ENCODE peak calls at places on chromosomes 12 and 14, in ten cellular contexts. K is HFF-Myc, H is psoas muscle, S is fibroblast of the aortic adventitia, M is A673, Q is endothelial cell of umbilical vein, Z is NB4, J is prostate gland, U is fibroblast of lung, F is mesothelial cell of epicardium. D is an unnamed sample.

GRCh38 chr12:26648584-26648983 is 184.4 kb downstream of the ITPR2 start:
- DNase-seq in K (peak; percentile 62), H (no peak), S (peak; percentile 96), M (no peak), Q (peak; percentile 90), Z (no peak), J (no peak), U (peak; percentile 78), F (no peak), D (no peak)

GRCh38 chr12:116934908-116935698 is 24.4 kb downstream of the FBXW8 start:
- DNase-seq in K (no peak), H (no peak), S (no peak), M (no peak), Q (peak; percentile 47), Z (no peak), J (no peak), U (no peak), F (no peak), D (no peak)

GRCh38 chr12:662541-663292 is 528 bp downstream of the NINJ2 start:
- DNase-seq in K (no peak), H (no peak), S (peak; percentile 45), M (no peak), Q (no peak), Z (peak; percentile 69), J (no peak), U (no peak), F (no peak), D (no peak)

GRCh38 chr12:85329913-85330312 is 49.9 kb downstream of the ALX1 start:
- DNase-seq in K (no peak), H (no peak), S (no peak), M (no peak), Q (no peak), Z (no peak), J (no peak), U (no peak), F (no peak), D (no peak)

GRCh38 chr14:64945431-64945830 is 2.9 kb upstream of the GPX2 start:
- DNase-seq in K (no peak), H (no peak), S (no peak), M (no peak), Q (no peak), Z (no peak), J (no peak), U (no peak), F (no peak), D (no peak)

GRCh38 chr12:45355750-45356149 is 139.9 kb downstream of the ANO6 start:
- DNase-seq in K (no peak), H (no peak), S (no peak), M (no peak), Q (no peak), Z (no peak), J (no peak), U (no peak), F (no peak), D (no peak)

GRCh38 chr14:99560946-99561683 is 42.9 kb downstream of the CCDC85C start:
- DNase-seq in K (no peak), H (no peak), S (no peak), M (no peak), Q (no peak), Z (peak; percentile 18), J (peak; percentile 85), U (no peak), F (no peak), D (no peak)

GRCh38 chr14:75812592-75812991 is 151.5 kb downstream of the TTLL5 start:
- DNase-seq in K (no peak), H (no peak), S (no peak), M (no peak), Q (no peak), Z (no peak), J (no peak), U (no peak), F (no peak), D (no peak)

GRCh38 chr14:61140271-61140670 is 140.9 kb downstream of the TMEM30B start:
- DNase-seq in K (no peak), H (no peak), S (peak; percentile 36), M (no peak), Q (no peak), Z (no peak), J (no peak), U (no peak), F (no peak), D (no peak)

GRCh38 chr12:117967043-117967442 is 1.7 kb downstream of the KSR2 start:
- DNase-seq in K (no peak), H (no peak), S (no peak), M (no peak), Q (no peak), Z (no peak), J (no peak), U (no peak), F (no peak), D (no peak)

GRCh38 chr12:5456906-5457305 is 25.0 kb downstream of the NTF3 start:
- DNase-seq in K (no peak), H (no peak), S (peak; percentile 32), M (peak; percentile 47), Q (peak; percentile 67), Z (peak; percentile 8), J (no peak), U (no peak), F (no peak), D (no peak)

GRCh38 chr14:30115756-30116155 is 188.1 kb upstream of the PRKD1 start:
- DNase-seq in K (no peak), H (no peak), S (no peak), M (no peak), Q (no peak), Z (no peak), J (no peak), U (no peak), F (no peak), D (no peak)

GRCh38 chr14:51014086-51014485 is 69.8 kb upstream of the PYGL start:
- DNase-seq in K (peak; percentile 19), H (no peak), S (peak; percentile 96), M (peak; percentile 62), Q (no peak), Z (no peak), J (no peak), U (peak; percentile 87), F (no peak), D (no peak)

GRCh38 chr12:88579572-88579940 is 715 bp downstream of the KITLG start:
- DNase-seq in K (no peak), H (peak; percentile 62), S (no peak), M (peak; percentile 52), Q (no peak), Z (no peak), J (peak; percentile 61), U (no peak), F (no peak), D (no peak)

GRCh38 chr14:55052259-55052930 is 948 bp downstream of the MAPK1IP1L start:
- DNase-seq in K (no peak), H (no peak), S (peak; percentile 59), M (no peak), Q (no peak), Z (no peak), J (no peak), U (peak; percentile 51), F (no peak), D (no peak)

GRCh38 chr12:124852911-124853441 is 10.7 kb downstream of the SCARB1 start:
- DNase-seq in K (no peak), H (no peak), S (no peak), M (no peak), Q (no peak), Z (peak; percentile 65), J (no peak), U (no peak), F (no peak), D (no peak)

GRCh38 chr14:92093320-92093719 is 13.1 kb downstream of the ATXN3 start:
- DNase-seq in K (no peak), H (no peak), S (no peak), M (no peak), Q (no peak), Z (peak; percentile 23), J (no peak), U (no peak), F (no peak), D (no peak)

GRCh38 chr12:31705651-31706050 is 23.2 kb downstream of the AMN1 start:
- DNase-seq in K (no peak), H (no peak), S (no peak), M (no peak), Q (no peak), Z (no peak), J (no peak), U (no peak), F (no peak), D (no peak)

GRCh38 chr12:31702047-31702446 is 26.8 kb downstream of the AMN1 start:
- DNase-seq in K (peak; percentile 10), H (no peak), S (peak; percentile 53), M (peak; percentile 64), Q (peak; percentile 49), Z (peak; percentile 46), J (no peak), U (peak; percentile 3), F (no peak), D (no peak)
- TF ChIP-seq CTCF in K (no peak), H (peak; percentile 12), S (peak; percentile 25), M (peak; percentile 42), Q (peak; percentile 19), Z (no peak), J (no peak), U (no peak), F (no peak), D (peak; percentile 9)

DNA sequence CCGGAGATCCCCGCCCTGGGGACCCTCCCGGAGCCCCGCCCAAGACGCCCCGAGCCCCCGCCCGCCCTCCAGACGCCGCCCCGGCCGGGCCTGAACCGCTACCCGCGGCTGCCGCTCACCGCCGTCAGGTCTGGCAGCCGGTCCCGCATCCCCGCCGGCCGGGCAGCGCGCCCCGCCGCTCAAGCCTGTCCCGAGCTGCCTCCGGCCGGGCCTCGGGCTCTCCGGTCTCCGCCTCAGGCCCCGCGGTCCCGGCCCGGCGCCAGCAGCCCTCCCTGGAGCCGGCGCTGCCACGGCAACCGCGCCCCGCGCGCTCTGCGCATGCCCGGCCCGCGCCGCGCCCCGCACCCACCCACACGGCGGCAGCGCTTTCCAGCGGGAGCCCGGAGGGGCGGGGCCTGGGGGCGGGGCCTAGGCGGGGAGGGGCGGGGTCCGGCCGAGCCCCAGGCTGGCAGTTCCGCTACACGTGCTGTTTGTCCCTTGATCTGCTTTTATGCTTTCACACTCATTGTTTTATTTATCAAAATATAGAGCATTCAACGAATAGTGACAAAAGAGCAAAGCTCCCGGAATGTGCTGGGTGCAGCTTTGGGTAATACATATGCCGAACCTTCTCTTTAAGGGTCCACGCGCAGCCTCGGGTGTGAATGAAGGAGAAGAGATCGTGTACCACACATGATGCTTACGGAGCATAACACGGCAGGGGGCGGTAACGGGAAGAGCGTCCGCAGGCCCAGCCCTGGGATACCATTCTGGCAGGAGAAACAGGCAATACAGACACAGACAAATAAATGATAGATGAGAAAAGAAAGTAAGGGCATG is at the start of gene STX2:
- DNase-seq in K (peak; percentile 55), H (peak; percentile 93), S (peak; percentile 72), M (peak; percentile 86), Q (peak; percentile 88), Z (peak; percentile 88), J (peak; percentile 70), U (peak; percentile 80), F (peak; percentile 87), D (peak; percentile 98)
- TF ChIP-seq CTCF in K (peak; percentile 50), H (peak; percentile 5), S (peak; percentile 34), M (peak; percentile 45), Q (peak; percentile 44), Z (peak; percentile 36), J (peak; percentile 6), U (peak; percentile 36), F (no peak), D (peak; percentile 25)

GRCh38 chr14:63045612-63046320 is 508 bp upstream of the KCNH5 start:
- DNase-seq in K (no peak), H (peak; percentile 43), S (peak; percentile 23), M (peak; percentile 71), Q (no peak), Z (no peak), J (no peak), U (peak; percentile 54), F (peak; percentile 43), D (peak; percentile 89)
- TF ChIP-seq CTCF in K (no peak), H (no peak), S (no peak), M (peak; percentile 41), Q (peak; percentile 3), Z (no peak), J (no peak), U (no peak), F (no peak), D (no peak)

GRCh38 chr12:51480978-51481377 is 56.3 kb downstream of the SLC4A8 start:
- DNase-seq in K (no peak), H (no peak), S (no peak), M (no peak), Q (no peak), Z (no peak), J (no peak), U (no peak), F (no peak), D (no peak)
- TF ChIP-seq CTCF in K (no peak), H (no peak), S (no peak), M (no peak), Q (no peak), Z (no peak), J (no peak), U (no peak), F (no peak), D (no peak)

D was measured in osteocyte.